ENCODE peak calls at places on chromosome 3, in seven cellular contexts. H is substantia nigra, N is OCI-LY7, F is heart right ventricle, U is colonic mucosa, B is ureter, T is NAMALWA. C is an unnamed sample.
A peak's percentile ranks its signal among the peaks of the same experiment; 100 is the strongest.

GRCh38 chr3:184545769-184546168 is 15.8 kb upstream of the EPHB3 start:
- DNase-seq in H (no peak), N (no peak), F (no peak), U (no peak), B (no peak), T (no peak), C (no peak)

GRCh38 chr3:66393486-66394260 is 107.1 kb downstream of the LRIG1 start:
- DNase-seq in H (no peak), N (peak; percentile 28), F (no peak), U (no peak), B (no peak), T (no peak), C (peak; percentile 21)

GRCh38 chr3:71232895-71233294 is 350.6 kb downstream of the FOXP1 start:
- DNase-seq in H (no peak), N (no peak), F (no peak), U (no peak), B (no peak), T (no peak), C (no peak)

GRCh38 chr3:141476033-141476432 is 10.8 kb upstream of the RASA2 start:
- DNase-seq in H (no peak), N (no peak), F (no peak), U (no peak), B (no peak), T (no peak), C (no peak)

GRCh38 chr3:32313723-32314473 is 75.4 kb downstream of the CMTM8 start:
- DNase-seq in H (no peak), N (no peak), F (no peak), U (no peak), B (no peak), T (no peak), C (peak; percentile 11)

GRCh38 chr3:32495609-32496008 is 7.0 kb downstream of the CMTM6 start:
- DNase-seq in H (no peak), N (no peak), F (no peak), U (no peak), B (no peak), T (no peak), C (no peak)

GRCh38 chr3:187935623-187936156 is 190.4 kb upstream of the BCL6 start:
- DNase-seq in H (no peak), N (peak; percentile 91), F (no peak), U (no peak), B (no peak), T (peak; percentile 88), C (no peak)

GRCh38 chr3:126519506-126520455 is 2.2 kb upstream of the UROC1 start:
- DNase-seq in H (no peak), N (peak; percentile 18), F (no peak), U (no peak), B (no peak), T (no peak), C (no peak)

GRCh38 chr3:71461749-71462483 is 121.6 kb downstream of the FOXP1 start:
- DNase-seq in H (no peak), N (no peak), F (no peak), U (no peak), B (no peak), T (no peak), C (no peak)

GRCh38 chr3:194756460-194757355 is 71.0 kb downstream of the FAM43A start:
- DNase-seq in H (peak; percentile 92), N (no peak), F (no peak), U (no peak), B (no peak), T (no peak), C (peak; percentile 93)

GRCh38 chr3:72176537-72177041 is 391.6 kb upstream of the PROK2 start:
- DNase-seq in H (no peak), N (peak; percentile 90), F (no peak), U (no peak), B (no peak), T (peak; percentile 48), C (no peak)

GRCh38 chr3:131231710-131232348 is 149.7 kb upstream of the NUDT16 start:
- DNase-seq in H (no peak), N (no peak), F (no peak), U (no peak), B (no peak), T (peak; percentile 23), C (no peak)

GRCh38 chr3:60282840-60283239 is 968.4 kb downstream of the FHIT start:
- DNase-seq in H (no peak), N (no peak), F (no peak), U (no peak), B (no peak), T (no peak), C (no peak)

GRCh38 chr3:151960956-151961580 is 87.6 kb downstream of the SUCNR1 start:
- DNase-seq in H (no peak), N (no peak), F (no peak), U (no peak), B (no peak), T (no peak), C (no peak)

GRCh38 chr3:128504957-128505730 is 12.1 kb upstream of the GATA2 start:
- DNase-seq in H (no peak), N (no peak), F (no peak), U (no peak), B (no peak), T (no peak), C (no peak)

GRCh38 chr3:138220788-138221187 is 33.7 kb downstream of the ARMC8 start:
- DNase-seq in H (no peak), N (no peak), F (no peak), U (no peak), B (no peak), T (no peak), C (no peak)

GRCh38 chr3:34374521-34374920 is 576.1 kb downstream of the PDCD6IP start:
- DNase-seq in H (no peak), N (no peak), F (no peak), U (no peak), B (no peak), T (no peak), C (no peak)

GRCh38 chr3:15478300-15478979 is 43.1 kb downstream of the COLQ start:
- DNase-seq in H (no peak), N (no peak), F (no peak), U (no peak), B (no peak), T (no peak), C (no peak)

GRCh38 chr3:17730318-17730967 is 12.0 kb downstream of the TBC1D5 start:
- DNase-seq in H (no peak), N (no peak), F (no peak), U (peak; percentile 65), B (no peak), T (no peak), C (no peak)

GRCh38 chr3:133457465-133458067 is 57.7 kb downstream of the BFSP2 start:
- DNase-seq in H (no peak), N (peak; percentile 64), F (no peak), U (no peak), B (no peak), T (peak; percentile 93), C (no peak)